ENCODE peak calls at places on chromosomes 11 and 22, in nine cellular contexts. V is pulmonary artery endothelial cell, J is GM13976, W is hippocampal formation, Z is left ventricle myocardium superior, F is Caki2, X is mammary epithelial cell, A is activated T-cell treated with anti-CD3 and anti-CD28 coated beads for 24 hours, O is colonic mucosa. G is an unnamed sample.

GRCh38 chr22:20938272-20938671 is 21.1 kb downstream of the CRKL start:
- DNase-seq in Z (no peak), O (no peak), J (no peak), X (no peak), F (no peak), W (no peak), A (no peak), V (no peak), G (no peak)

GRCh38 chr11:129442171-129442570 is 66.5 kb downstream of the BARX2 start:
- DNase-seq in J (no peak), A (no peak), Z (no peak), W (no peak), V (no peak), X (no peak), F (no peak), O (no peak), G (no peak)

GRCh38 chr22:49927483-49928184 is 9.2 kb downstream of the CRELD2 start:
- DNase-seq in W (no peak), V (no peak), O (no peak), F (no peak), A (no peak), X (no peak), Z (no peak), J (no peak), G (no peak)

GRCh38 chr11:110433393-110434333 is 3.9 kb downstream of the FDX1 start:
- DNase-seq in W (no peak), F (peak), Z (no peak), X (peak), V (no peak), A (no peak), J (peak), O (no peak), G (no peak)

GRCh38 chr11:14764899-14765527 is 121.4 kb downstream of the PDE3B start:
- DNase-seq in Z (no peak), X (peak), O (no peak), F (no peak), A (peak), W (no peak), J (peak), V (no peak), G (peak)

GRCh38 chr11:66834943-66835342 is 8.3 kb upstream of the RCE1 start:
- DNase-seq in X (no peak), V (no peak), F (no peak), Z (no peak), J (no peak), O (no peak), A (no peak), W (no peak), G (no peak)

GRCh38 chr11:69445131-69445470 is 36.4 kb upstream of the LINC01488 start:
- DNase-seq in X (no peak), F (no peak), A (no peak), Z (no peak), J (no peak), O (no peak), V (no peak), W (no peak), G (no peak)

GRCh38 chr22:45804986-45805325 is 133.3 kb downstream of the ATXN10 start:
- DNase-seq in V (peak), A (no peak), J (no peak), Z (no peak), X (peak), W (no peak), O (no peak), F (peak), G (no peak)

GRCh38 chr11:111264646-111265045 is 19.1 kb downstream of the POU2AF2 start:
- DNase-seq in V (no peak), W (no peak), F (no peak), A (no peak), O (no peak), J (no peak), X (no peak), Z (no peak), G (no peak)

GRCh38 chr11:66420671-66421476 is at the start of gene NPAS4:
- DNase-seq in A (no peak), W (no peak), J (no peak), F (no peak), O (no peak), V (no peak), Z (no peak), X (no peak), G (no peak)

GRCh38 chr11:76329084-76329648 is 51.8 kb downstream of the THAP12 start:
- DNase-seq in J (no peak), X (no peak), F (no peak), A (no peak), W (no peak), O (no peak), V (no peak), Z (no peak), G (no peak)

GRCh38 chr11:118251858-118252652 is at the start of gene MPZL3:
- DNase-seq in F (peak), A (peak), O (peak), W (peak), X (peak), J (peak), Z (peak), V (peak), G (peak)

GRCh38 chr22:45263790-45264269 is 20.9 kb upstream of the UPK3A start:
- DNase-seq in V (peak), O (peak), X (peak), J (peak), A (no peak), W (peak), Z (peak), F (peak), G (peak)

GRCh38 chr22:19526702-19527111 is 2.5 kb upstream of the CLDN5 start:
- DNase-seq in V (no peak), O (no peak), X (no peak), Z (no peak), F (no peak), W (no peak), A (no peak), J (no peak), G (no peak)

GRCh38 chr11:69533296-69534165 is 52.1 kb downstream of the LINC01488 start:
- DNase-seq in X (no peak), V (no peak), F (no peak), O (no peak), J (peak), W (no peak), A (no peak), Z (no peak), G (no peak)

GRCh38 chr11:117643606-117644300 is 153.3 kb downstream of the DSCAML1 start:
- DNase-seq in F (peak), V (no peak), J (no peak), A (no peak), W (no peak), O (no peak), Z (peak), X (no peak), G (no peak)

GRCh38 chr11:9755561-9755960 is 91.7 kb downstream of the SWAP70 start:
- DNase-seq in J (no peak), W (no peak), A (no peak), O (no peak), F (no peak), Z (no peak), X (no peak), V (no peak), G (no peak)

GRCh38 chr11:31218847-31219246 is 150.7 kb downstream of the DCDC1 start:
- DNase-seq in A (no peak), X (peak), J (no peak), F (no peak), Z (no peak), W (no peak), O (no peak), V (no peak), G (no peak)

GRCh38 chr11:1883342-1884122 is 8.2 kb downstream of the PRR33 start:
- DNase-seq in J (no peak), F (no peak), Z (no peak), O (no peak), W (no peak), V (no peak), X (no peak), A (no peak), G (no peak)

GRCh38 chr11:105619556-105619955 is 9.7 kb downstream of the GRIA4 start:
- DNase-seq in Z (no peak), J (no peak), A (no peak), F (no peak), X (no peak), W (no peak), V (no peak), O (no peak), G (no peak)

GRCh38 chr11:63841554-63841953 is 2.6 kb downstream of the MARK2 start:
- DNase-seq in J (no peak), X (peak), A (no peak), V (no peak), O (no peak), W (no peak), F (peak), Z (no peak), G (no peak)

GRCh38 chr11:206002-206384 is 1.2 kb downstream of the BET1L start:
- DNase-seq in Z (no peak), A (no peak), F (no peak), V (no peak), X (no peak), W (no peak), J (no peak), O (peak), G (no peak)

GRCh38 chr11:47348859-47349258 is 3.6 kb downstream of the MYBPC3 start:
- DNase-seq in J (no peak), W (no peak), F (no peak), O (no peak), A (no peak), X (no peak), V (no peak), Z (peak), G (no peak)

GRCh38 chr11:42647993-42648392 is 663.8 kb upstream of the API5 start:
- DNase-seq in W (no peak), V (no peak), Z (no peak), X (no peak), F (no peak), J (no peak), A (no peak), O (no peak), G (no peak)

GRCh38 chr11:2092464-2092910 is 46.7 kb downstream of the IGF2 start:
- DNase-seq in J (peak), F (no peak), X (no peak), A (no peak), O (no peak), V (no peak), Z (no peak), W (no peak), G (no peak)

GRCh38 chr22:24185001-24185500 is 3.8 kb downstream of the SUSD2 start:
- DNase-seq in O (no peak), V (no peak), Z (peak), A (no peak), X (no peak), W (no peak), J (no peak), F (no peak), G (no peak)

GRCh38 chr11:16336721-16337120 is 19.6 kb downstream of the SOX6 start:
- DNase-seq in W (no peak), V (no peak), F (no peak), Z (no peak), X (no peak), O (no peak), J (no peak), A (no peak), G (no peak)

G was measured in stimulated activated naive B cell treated with anti-CD40 and anti-IgM and Interleukin-4, amounts not matched to agents 10 μg/mL and 1 μg/mL and 100 μg/mL, for 72 hours.